ENCODE peak calls at places on chromosomes 12 and 14, in ten cellular contexts. A is pulmonary artery endothelial cell; N is activated CD4-positive, alpha-beta T cell treated with anti-CD3 and anti-CD28 coated beads, Interleukin-2, amount 50 U/mL, for 24 hours; H is EL; Z is smooth muscle cell of the brain vasculature; R is GM03348; Y is fibroblast of the conjunctiva; G is iPS DF 19.7; O is neural progenitor cell; S is cerebellum. U is an unnamed sample.
A peak's percentile ranks its signal among the peaks of the same experiment; 100 is the strongest.

GRCh38 chr14:77872971-77873370 is 73.1 kb downstream of the ADCK1 start:
- DNase-seq in H (no peak), N (no peak), S (no peak), A (no peak), R (no peak), Y (no peak), Z (no peak), O (no peak), G (no peak), U (no peak)

GRCh38 chr12:108299516-108299915 is 39.6 kb downstream of the CMKLR1 start:
- DNase-seq in O (no peak), G (no peak), R (no peak), H (no peak), N (no peak), Y (no peak), A (no peak), Z (no peak), S (no peak), U (no peak)

GRCh38 chr14:94598816-94599655 is 13.2 kb upstream of the SERPINA3 start:
- DNase-seq in G (no peak), H (peak; percentile 91), N (no peak), Z (peak; percentile 90), A (peak; percentile 85), Y (peak; percentile 94), R (peak; percentile 88), O (peak; percentile 21), S (peak; percentile 21), U (no peak)

GRCh38 chr14:103546651-103547454 is 15.6 kb downstream of the BAG5 start:
- DNase-seq in Y (no peak), H (peak; percentile 48), N (peak; percentile 58), A (no peak), S (peak; percentile 94), O (peak; percentile 82), G (no peak), Z (no peak), R (peak; percentile 79), U (no peak)

GRCh38 chr14:28941758-28942157 is 175.2 kb downstream of the FOXG1 start:
- DNase-seq in Y (no peak), R (no peak), S (no peak), G (no peak), N (no peak), Z (no peak), O (no peak), H (no peak), A (no peak), U (no peak)

GRCh38 chr14:81388236-81388801 is 11.8 kb downstream of the STON2 start:
- DNase-seq in A (no peak), O (peak; percentile 11), H (no peak), R (no peak), G (no peak), S (no peak), Y (no peak), Z (no peak), N (no peak), U (no peak)

GRCh38 chr12:131816495-131816894 is 11.7 kb upstream of the MMP17 start:
- DNase-seq in A (no peak), Z (no peak), H (no peak), R (no peak), G (no peak), Y (no peak), N (no peak), S (no peak), O (no peak), U (no peak)

GRCh38 chr12:121224591-121224990 is 14.7 kb downstream of the P2RX4 start:
- DNase-seq in G (no peak), S (no peak), Z (no peak), O (no peak), N (no peak), H (no peak), Y (no peak), R (no peak), A (no peak), U (no peak)

U was measured in iPS DF 6.9.